ENCODE peak calls at places on chromosomes 13 and 19, in six cellular contexts. D is osteoblast, Q is fibroblast of gingiva, B is NCI-H187 treated with DMSO at 0.1 percent for 48 hours, N is HT1080, O is T1000. J is an unnamed sample.

GRCh38 chr19:40157059-40157458 is 34.2 kb upstream of the MAP3K10 start:
- DNase-seq in D (no peak), Q (no peak), B (no peak), N (no peak), O (no peak), J (no peak)

GRCh38 chr19:17706750-17707181 is 12.5 kb upstream of the MAP1S start:
- DNase-seq in D (peak), Q (no peak), B (no peak), N (peak), O (no peak), J (no peak)

GRCh38 chr13:73754727-73755292 is 379.4 kb downstream of the KLF12 start:
- DNase-seq in D (peak), Q (peak), B (peak), N (peak), O (peak), J (peak)

GRCh38 chr13:33057019-33057785 is 41.0 kb downstream of the KL start:
- DNase-seq in D (peak), Q (no peak), B (no peak), N (peak), O (no peak), J (no peak)

GRCh38 chr19:4971424-4971793 is 2.5 kb downstream of the KDM4B start:
- DNase-seq in D (peak), Q (no peak), B (no peak), N (no peak), O (no peak), J (no peak)

GRCh38 chr19:17526922-17527321 is 15.5 kb downstream of the PGLS start:
- DNase-seq in D (no peak), Q (no peak), B (no peak), N (no peak), O (no peak), J (no peak)

GRCh38 chr13:114200673-114201005 is 21.6 kb downstream of the CFAP97D2 start:
- DNase-seq in D (no peak), Q (peak), B (no peak), N (no peak), O (no peak), J (no peak)

GRCh38 chr19:11291991-11292390 is 4.0 kb upstream of the TSPAN16 start:
- DNase-seq in D (no peak), Q (no peak), B (no peak), N (no peak), O (no peak), J (peak)

GRCh38 chr19:12668937-12669271 is 2.3 kb downstream of the WDR83 start:
- DNase-seq in D (peak), Q (peak), B (no peak), N (peak), O (peak), J (peak)

GRCh38 chr13:86559915-86560314 is 760.7 kb upstream of the SLITRK6 start:
- DNase-seq in D (no peak), Q (no peak), B (no peak), N (no peak), O (no peak), J (peak)

GRCh38 chr13:49733181-49733951 is 42.1 kb upstream of the EBPL start:
- DNase-seq in D (no peak), Q (no peak), B (no peak), N (no peak), O (no peak), J (no peak)

GRCh38 chr19:39098365-39099269 is 14.4 kb downstream of the ACP7 start:
- DNase-seq in D (peak), Q (no peak), B (no peak), N (no peak), O (no peak), J (no peak)

GRCh38 chr19:55118401-55118991 is 1.1 kb upstream of the PPP1R12C start:
- DNase-seq in D (peak), Q (peak), B (no peak), N (no peak), O (no peak), J (peak)

GRCh38 chr13:45718992-45719391 is 16.9 kb downstream of the CBY2 start:
- DNase-seq in D (peak), Q (no peak), B (no peak), N (no peak), O (no peak), J (no peak)

GRCh38 chr19:41702208-41702651 is 6.2 kb upstream of the CEACAM5 start:
- DNase-seq in D (peak), Q (peak), B (no peak), N (peak), O (no peak), J (no peak)

GRCh38 chr19:13092608-13093260 is 9.9 kb downstream of the LYL1 start:
- DNase-seq in D (no peak), Q (peak), B (no peak), N (no peak), O (no peak), J (peak)

GRCh38 chr19:31220540-31220939 is 128.7 kb downstream of the TSHZ3 start:
- DNase-seq in D (no peak), Q (no peak), B (no peak), N (peak), O (no peak), J (peak)

GRCh38 chr19:9935409-9936062 is 779 bp downstream of the OLFM2 start:
- DNase-seq in D (no peak), Q (no peak), B (no peak), N (no peak), O (no peak), J (no peak)

GRCh38 chr19:10521461-10522216 is 4.4 kb upstream of the S1PR5 start:
- DNase-seq in D (peak), Q (no peak), B (no peak), N (no peak), O (no peak), J (no peak)

GRCh38 chr13:23289917-23290357 is 109.2 kb downstream of the SGCG start:
- DNase-seq in D (peak), Q (peak), B (no peak), N (peak), O (peak), J (no peak)

GRCh38 chr19:48842744-48843162 is 6.5 kb upstream of the HSD17B14 start:
- DNase-seq in D (peak), Q (peak), B (no peak), N (peak), O (no peak), J (peak)

GRCh38 chr13:40352807-40353562 is 313.5 kb downstream of the FOXO1 start:
- DNase-seq in D (no peak), Q (no peak), B (no peak), N (no peak), O (no peak), J (no peak)

GRCh38 chr13:81406639-81407292 is 1065.8 kb upstream of the SPRY2 start:
- DNase-seq in D (no peak), Q (no peak), B (no peak), N (peak), O (no peak), J (no peak)

GRCh38 chr13:43666403-43666802 is 120.4 kb downstream of the ENOX1 start:
- DNase-seq in D (no peak), Q (no peak), B (no peak), N (no peak), O (no peak), J (no peak)

GRCh38 chr13:105759467-105759866 is 776.0 kb downstream of the EFNB2 start:
- DNase-seq in D (no peak), Q (no peak), B (no peak), N (no peak), O (no peak), J (no peak)

GRCh38 chr19:8088752-8089663 is 36.4 kb downstream of the CCL25 start:
- DNase-seq in D (no peak), Q (no peak), B (no peak), N (no peak), O (no peak), J (no peak)

GRCh38 chr13:75600371-75600770 is 35.8 kb upstream of the LMO7 start:
- DNase-seq in D (no peak), Q (no peak), B (no peak), N (no peak), O (no peak), J (no peak)

GRCh38 chr19:5985098-5985783 is 7.3 kb upstream of the RANBP3 start:
- DNase-seq in D (peak), Q (no peak), B (no peak), N (peak), O (no peak), J (no peak)

GRCh38 chr13:89746554-89746953 is 1600.9 kb upstream of the MIR17HG start:
- DNase-seq in D (no peak), Q (no peak), B (no peak), N (no peak), O (no peak), J (no peak)

GRCh38 chr19:44808463-44809371 is at the start of gene BCAM:
- DNase-seq in D (peak), Q (peak), B (no peak), N (no peak), O (peak), J (no peak)

GRCh38 chr13:80171096-80171495 is 169.8 kb downstream of the SPRY2 start:
- DNase-seq in D (no peak), Q (no peak), B (no peak), N (no peak), O (no peak), J (no peak)

GRCh38 chr19:14368011-14368513 is 13.2 kb upstream of the ADGRE5 start:
- DNase-seq in D (no peak), Q (no peak), B (no peak), N (no peak), O (no peak), J (peak)

GRCh38 chr19:55340784-55341147 is 1.1 kb downstream of the KMT5C start:
- DNase-seq in D (peak), Q (no peak), B (no peak), N (no peak), O (no peak), J (no peak)

GRCh38 chr13:90926459-90926858 is 421.0 kb upstream of the MIR17HG start:
- DNase-seq in D (no peak), Q (no peak), B (no peak), N (no peak), O (no peak), J (no peak)

GRCh38 chr19:1823539-1824251 is 11.6 kb upstream of the ATP8B3 start:
- DNase-seq in D (no peak), Q (no peak), B (no peak), N (no peak), O (no peak), J (no peak)

GRCh38 chr13:94546071-94546839 is 49.7 kb downstream of the TGDS start:
- DNase-seq in D (no peak), Q (no peak), B (no peak), N (no peak), O (no peak), J (no peak)

GRCh38 chr19:5903054-5903501 is 512 bp downstream of the NDUFA11 start:
- DNase-seq in D (peak), Q (peak), B (no peak), N (peak), O (no peak), J (peak)

GRCh38 chr13:110501188-110501587 is 60.3 kb downstream of the RAB20 start:
- DNase-seq in D (peak), Q (no peak), B (no peak), N (no peak), O (no peak), J (no peak)

J was measured in MV-4-11.